ENCODE peak calls at places on chromosome 1, in six cellular contexts. D is Panc1; E is HTR-8/SVneo; I is effector memory CD4-positive, alpha-beta T cell; S is H1; Z is stimulated activated naive CD8-positive, alpha-beta T cell treated with anti-CD3 and anti-CD28 coated beads, Interleukin-15, Interleukin-2, amounts not matched to agents 100 U/mL and 50 U/mL, for 24 hours. W is an unnamed sample.

GRCh38 chr1:172585348-172585747 is 52.4 kb downstream of the SUCO start:
- DNase-seq in D (no peak), E (no peak), I (no peak), S (no peak), Z (no peak), W (no peak)

GRCh38 chr1:100860397-100860991 is 34.1 kb downstream of the EXTL2 start:
- DNase-seq in D (no peak), E (peak), I (no peak), S (no peak), Z (no peak), W (no peak)

GRCh38 chr1:238681451-238681850 is 704.9 kb upstream of the CHRM3 start:
- DNase-seq in D (no peak), E (no peak), I (no peak), S (no peak), Z (no peak), W (no peak)

GRCh38 chr1:207811920-207812720 is 60.3 kb downstream of the CD46 start:
- DNase-seq in D (no peak), E (peak), I (no peak), S (no peak), Z (no peak), W (no peak)

GRCh38 chr1:12052008-12052573 is 11.0 kb upstream of the TNFRSF8 start:
- DNase-seq in D (no peak), E (peak), I (no peak), S (no peak), Z (peak), W (peak)

GRCh38 chr1:8625981-8626898 is 191.2 kb downstream of the RERE start:
- DNase-seq in D (no peak), E (peak), I (no peak), S (no peak), Z (no peak), W (no peak)

GRCh38 chr1:109716570-109717090 is 4.6 kb downstream of the GSTM5 start:
- DNase-seq in D (no peak), E (no peak), I (no peak), S (no peak), Z (no peak), W (no peak)

GRCh38 chr1:201376464-201377374 is 761 bp downstream of the TNNT2 start:
- DNase-seq in D (no peak), E (peak), I (no peak), S (peak), Z (peak), W (no peak)

GRCh38 chr1:161092621-161093028 is 3.3 kb upstream of the NECTIN4 start:
- DNase-seq in D (no peak), E (peak), I (no peak), S (no peak), Z (peak), W (no peak)

GRCh38 chr1:32924881-32925344 is 23.7 kb upstream of the TMEM54 start:
- DNase-seq in D (no peak), E (no peak), I (no peak), S (no peak), Z (peak), W (no peak)